ENCODE peak calls at places on chromosomes 16 and 17, in eight cellular contexts. Z is T-helper 2 cell, M is T-helper 1 cell, T is AG10803, D is WTC11, E is HAP-1, J is NCI-H2029, Y is OCI-LY7. U is an unnamed sample.

GRCh38 chr16:57374067-57374534 is 1.8 kb downstream of the CX3CL1 start:
- DNase-seq in Z (no peak), M (no peak), T (no peak), D (no peak), E (no peak), J (no peak), Y (no peak), U (no peak)

GRCh38 chr16:1676661-1677060 is 1.4 kb upstream of the JPT2 start:
- DNase-seq in Z (no peak), M (no peak), T (no peak), D (no peak), E (no peak), J (no peak), Y (no peak), U (no peak)

GRCh38 chr17:17570207-17570797 is 21.2 kb downstream of the PEMT start:
- DNase-seq in Z (no peak), M (no peak), T (no peak), D (peak; percentile 60), E (no peak), J (no peak), Y (no peak), U (peak; percentile 37)

GRCh38 chr17:77800832-77801231 is 157.7 kb upstream of the TNRC6C start:
- DNase-seq in Z (no peak), M (no peak), T (no peak), D (no peak), E (no peak), J (no peak), Y (no peak), U (no peak)

GRCh38 chr16:88357306-88358032 is 25.3 kb upstream of the ZNF469 start:
- DNase-seq in Z (no peak), M (no peak), T (peak; percentile 76), D (no peak), E (no peak), J (no peak), Y (no peak), U (no peak)

GRCh38 chr17:42562845-42563509 is 1.0 kb downstream of the COASY start:
- DNase-seq in Z (no peak), M (no peak), T (peak; percentile 25), D (no peak), E (no peak), J (no peak), Y (peak; percentile 55), U (no peak)

GRCh38 chr16:84044108-84044488 is 1.5 kb upstream of the SLC38A8 start:
- DNase-seq in Z (no peak), M (no peak), T (peak; percentile 21), D (peak; percentile 54), E (peak; percentile 18), J (no peak), Y (peak; percentile 14), U (peak; percentile 59)

GRCh38 chr16:14113344-14113743 is 42.2 kb downstream of the MRTFB start:
- DNase-seq in Z (no peak), M (no peak), T (no peak), D (no peak), E (no peak), J (no peak), Y (no peak), U (no peak)

GRCh38 chr17:7295230-7296180 is 1.1 kb upstream of the YBX2 start:
- DNase-seq in Z (no peak), M (no peak), T (no peak), D (no peak), E (no peak), J (no peak), Y (peak; percentile 49), U (no peak)

GRCh38 chr17:80092959-80093358 is 8.4 kb upstream of the GAA start:
- DNase-seq in Z (no peak), M (no peak), T (no peak), D (no peak), E (no peak), J (no peak), Y (no peak), U (no peak)

GRCh38 chr17:55426851-55427586 is 5.4 kb upstream of the MMD start:
- DNase-seq in Z (no peak), M (no peak), T (peak; percentile 59), D (no peak), E (no peak), J (no peak), Y (no peak), U (no peak)

GRCh38 chr16:68005786-68006286 is 6.6 kb upstream of the DPEP2 start:
- DNase-seq in Z (no peak), M (peak; percentile 69), T (no peak), D (no peak), E (no peak), J (no peak), Y (peak; percentile 65), U (no peak)

GRCh38 chr16:57694191-57694555 is 433 bp upstream of the DRC7 start:
- DNase-seq in Z (no peak), M (no peak), T (no peak), D (no peak), E (no peak), J (no peak), Y (no peak), U (no peak)

GRCh38 chr16:9152649-9153501 is 61.4 kb downstream of the HAPSTR1 start:
- DNase-seq in Z (no peak), M (no peak), T (no peak), D (no peak), E (no peak), J (no peak), Y (no peak), U (no peak)

GRCh38 chr17:76390003-76390421 is 5.6 kb downstream of the SPHK1 start:
- DNase-seq in Z (no peak), M (no peak), T (no peak), D (peak; percentile 41), E (no peak), J (no peak), Y (no peak), U (no peak)

GRCh38 chr16:28212532-28212873 is 738 bp upstream of the XPO6 start:
- DNase-seq in Z (no peak), M (no peak), T (peak; percentile 26), D (no peak), E (no peak), J (no peak), Y (no peak), U (peak; percentile 83)

GRCh38 chr17:64448665-64449512 is at the start of gene MILR1:
- DNase-seq in Z (no peak), M (peak; percentile 8), T (peak; percentile 68), D (no peak), E (no peak), J (no peak), Y (peak; percentile 92), U (peak; percentile 74)

GRCh38 chr17:3986939-3987335 is 22.7 kb upstream of the ATP2A3 start:
- DNase-seq in Z (no peak), M (no peak), T (no peak), D (no peak), E (no peak), J (no peak), Y (no peak), U (no peak)

GRCh38 chr16:54201200-54201599 is 85.4 kb downstream of the IRX3 start:
- DNase-seq in Z (no peak), M (no peak), T (no peak), D (no peak), E (no peak), J (no peak), Y (peak; percentile 0), U (no peak)

GRCh38 chr16:81457326-81458133 is 12.9 kb downstream of the CMIP start:
- DNase-seq in Z (no peak), M (no peak), T (peak; percentile 77), D (no peak), E (no peak), J (no peak), Y (no peak), U (peak; percentile 72)

GRCh38 chr17:63487014-63487339 is 10.1 kb downstream of the ACE start:
- DNase-seq in Z (no peak), M (no peak), T (no peak), D (no peak), E (no peak), J (no peak), Y (no peak), U (no peak)

GRCh38 chr16:4689091-4689671 is 4.2 kb upstream of the NUDT16L1 start:
- DNase-seq in Z (no peak), M (no peak), T (no peak), D (no peak), E (no peak), J (no peak), Y (no peak), U (no peak)

GRCh38 chr17:69828087-69828486 is 246.9 kb upstream of the KCNJ16 start:
- DNase-seq in Z (no peak), M (no peak), T (peak; percentile 46), D (no peak), E (no peak), J (no peak), Y (no peak), U (no peak)

GRCh38 chr16:3157229-3158013 is 22.6 kb downstream of the ZNF213 start:
- DNase-seq in Z (no peak), M (peak; percentile 57), T (peak; percentile 95), D (peak; percentile 90), E (peak; percentile 94), J (peak; percentile 38), Y (peak; percentile 21), U (peak; percentile 98)

GRCh38 chr16:58501242-58502131 is 1.5 kb downstream of the NDRG4 start:
- DNase-seq in Z (no peak), M (no peak), T (no peak), D (peak; percentile 88), E (no peak), J (no peak), Y (peak; percentile 62), U (no peak)

GRCh38 chr17:80866050-80866793 is 125.4 kb upstream of the CHMP6 start:
- DNase-seq in Z (no peak), M (peak; percentile 74), T (peak; percentile 49), D (peak; percentile 77), E (peak; percentile 50), J (peak; percentile 16), Y (peak; percentile 65), U (peak; percentile 67)

GRCh38 chr16:13005836-13006235 is 104.4 kb downstream of the SHISA9 start:
- DNase-seq in Z (no peak), M (no peak), T (no peak), D (no peak), E (no peak), J (no peak), Y (no peak), U (no peak)

GRCh38 chr16:25109643-25110042 is 1.9 kb upstream of the LCMT1 start:
- DNase-seq in Z (no peak), M (no peak), T (peak; percentile 93), D (no peak), E (peak; percentile 8), J (no peak), Y (no peak), U (peak; percentile 95)

GRCh38 chr17:19313746-19314651 is 48.5 kb downstream of the B9D1 start:
- DNase-seq in Z (no peak), M (no peak), T (no peak), D (no peak), E (no peak), J (no peak), Y (no peak), U (no peak)

GRCh38 chr17:68169840-68170239 is 78.0 kb upstream of the AMZ2 start:
- DNase-seq in Z (no peak), M (no peak), T (no peak), D (no peak), E (no peak), J (no peak), Y (no peak), U (no peak)

GRCh38 chr17:77185137-77185536 is 44.4 kb downstream of the SEC14L1 start:
- DNase-seq in Z (no peak), M (no peak), T (no peak), D (no peak), E (no peak), J (no peak), Y (no peak), U (no peak)

GRCh38 chr17:82019905-82020873 is 2.5 kb downstream of the CENPX start:
- DNase-seq in Z (peak; percentile 42), M (peak; percentile 64), T (peak; percentile 16), D (peak; percentile 91), E (peak; percentile 23), J (no peak), Y (peak; percentile 86), U (no peak)

GRCh38 chr17:42253601-42254000 is 22.6 kb downstream of the STAT5B start:
- DNase-seq in Z (no peak), M (no peak), T (no peak), D (no peak), E (no peak), J (no peak), Y (no peak), U (peak; percentile 50)